ENCODE peak calls at places on chromosomes 2 and 18, in five cellular contexts. V, C, N, M and U are unnamed samples.

GRCh38 chr18:58529714-58530354 is 99.1 kb downstream of the ALPK2 start:
- DNase-seq in V (peak), C (peak), N (peak), M (no peak), U (peak)

GRCh38 chr2:19685713-19686112 is 216.1 kb downstream of the TTC32 start:
- DNase-seq in V (no peak), C (no peak), N (no peak), M (no peak), U (no peak)

GRCh38 chr2:172098287-172098649 is 4.4 kb downstream of the DLX2 start:
- DNase-seq in V (no peak), C (no peak), N (no peak), M (no peak), U (peak)

GRCh38 chr2:86788172-86788571 is 2.5 kb downstream of the CD8A start:
- DNase-seq in V (no peak), C (no peak), N (no peak), M (no peak), U (no peak)

GRCh38 chr2:181421131-181421458 is 36.1 kb upstream of the ITGA4 start:
- DNase-seq in V (no peak), C (no peak), N (no peak), M (no peak), U (no peak)

GRCh38 chr18:57555134-57555533 is 31.4 kb downstream of the FECH start:
- DNase-seq in V (no peak), C (no peak), N (no peak), M (no peak), U (no peak)

GRCh38 chr2:30230855-30231725 is at the start of gene LBH:
- DNase-seq in V (peak), C (peak), N (no peak), M (peak), U (peak)

GRCh38 chr2:26735883-26736588 is 28.0 kb upstream of the SLC35F6 start:
- DNase-seq in V (no peak), C (peak), N (peak), M (no peak), U (no peak)

GRCh38 chr18:420661-421060 is 79.8 kb downstream of the COLEC12 start:
- DNase-seq in V (no peak), C (no peak), N (no peak), M (no peak), U (no peak)

GRCh38 chr2:128630974-128631697 is 312.5 kb upstream of the HS6ST1 start:
- DNase-seq in V (no peak), C (no peak), N (no peak), M (no peak), U (no peak)

DNA sequence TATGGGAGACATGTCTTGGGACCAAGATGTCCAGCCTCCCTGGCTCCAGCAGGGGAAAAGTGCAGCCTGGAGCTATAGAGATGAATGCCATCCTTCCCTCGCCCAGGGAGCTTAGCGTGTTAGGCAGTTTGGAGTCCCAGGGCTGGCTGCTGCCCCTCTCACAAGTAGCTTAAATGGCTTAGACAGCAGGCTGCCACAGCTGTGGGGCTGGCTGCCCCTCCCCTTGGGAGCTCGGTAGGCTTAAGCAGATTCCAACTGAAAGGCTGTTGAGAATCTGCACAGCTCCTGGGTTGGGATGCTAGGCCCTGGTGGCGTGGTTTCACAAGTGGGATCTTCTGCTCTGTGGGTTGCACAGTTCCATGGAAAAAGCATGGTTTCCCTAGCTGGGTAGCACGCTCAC is 940.5 kb upstream of the DDX18 start:
- DNase-seq in V (no peak), C (no peak), N (no peak), M (no peak), U (no peak)
- TF ChIP-seq ESRRA in V (no peak), C (no peak), N (no peak), M (no peak), U (no peak)

GRCh38 chr2:55917713-55918390 is 5.7 kb downstream of the EFEMP1 start:
- DNase-seq in V (no peak), C (no peak), N (no peak), M (no peak), U (no peak)
- TF ChIP-seq ESRRA in V (no peak), C (no peak), N (no peak), M (no peak), U (no peak)

GRCh38 chr18:68555935-68556334 is 159.0 kb downstream of the TMX3 start:
- DNase-seq in V (no peak), C (no peak), N (no peak), M (no peak), U (no peak)

GRCh38 chr18:68560128-68560527 is 154.8 kb downstream of the TMX3 start:
- DNase-seq in V (no peak), C (no peak), N (no peak), M (no peak), U (no peak)

GRCh38 chr18:68557183-68557582 is 157.7 kb downstream of the TMX3 start:
- DNase-seq in V (no peak), C (no peak), N (no peak), M (no peak), U (no peak)
- TF ChIP-seq ESRRA in V (no peak), C (no peak), N (no peak), M (no peak), U (no peak)

DNA sequence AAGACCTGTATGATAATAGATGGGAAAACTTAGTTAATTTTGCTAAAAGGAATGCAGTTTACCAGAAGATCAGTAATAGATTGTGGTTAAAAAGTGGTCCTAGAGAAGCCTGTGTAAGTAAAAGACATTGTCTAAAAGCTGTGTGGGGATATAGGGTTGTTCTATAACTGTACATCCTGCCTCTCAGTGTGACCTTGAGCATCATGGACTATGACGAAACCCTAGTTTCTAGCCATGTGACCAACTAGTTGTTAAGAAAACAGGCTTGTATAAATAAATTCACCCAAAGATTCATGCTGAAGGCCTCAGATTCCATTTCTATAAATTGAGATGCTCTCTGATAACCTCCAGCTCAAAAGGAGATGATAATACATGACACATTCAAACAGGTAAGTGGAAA is 160.7 kb downstream of the IKZF2 start:
- DNase-seq in V (no peak), C (no peak), N (peak), M (no peak), U (no peak)
- TF ChIP-seq ESRRA in V (no peak), C (no peak), N (no peak), M (no peak), U (no peak)

GRCh38 chr2:210963386-210963785 is 407.0 kb downstream of the CPS1 start:
- DNase-seq in V (no peak), C (no peak), N (peak), M (no peak), U (no peak)
- TF ChIP-seq ESRRA in V (no peak), C (no peak), N (no peak), M (no peak), U (no peak)

GRCh38 chr2:109404681-109405080 is 209.1 kb downstream of the SEPTIN10 start:
- DNase-seq in V (no peak), C (no peak), N (no peak), M (no peak), U (no peak)

GRCh38 chr2:109407401-109408335 is 206.1 kb downstream of the SEPTIN10 start:
- DNase-seq in V (no peak), C (no peak), N (no peak), M (no peak), U (no peak)

GRCh38 chr2:109403841-109404201 is 209.9 kb downstream of the SEPTIN10 start:
- DNase-seq in V (no peak), C (no peak), N (no peak), M (no peak), U (no peak)

GRCh38 chr2:109406301-109406700 is 207.5 kb downstream of the SEPTIN10 start:
- DNase-seq in V (no peak), C (no peak), N (no peak), M (no peak), U (no peak)

GRCh38 chr2:109405833-109406232 is 207.9 kb downstream of the SEPTIN10 start:
- DNase-seq in V (no peak), C (no peak), N (no peak), M (no peak), U (no peak)
- TF ChIP-seq ESRRA in V (no peak), C (no peak), N (no peak), M (no peak), U (no peak)

GRCh38 chr18:31195063-31195462 is 32.4 kb upstream of the DSC1 start:
- DNase-seq in V (no peak), C (no peak), N (no peak), M (no peak), U (no peak)

GRCh38 chr18:31203794-31204148 is 41.1 kb upstream of the DSC1 start:
- DNase-seq in V (no peak), C (no peak), N (no peak), M (no peak), U (no peak)

GRCh38 chr18:31203086-31203793 is 40.6 kb upstream of the DSC1 start:
- DNase-seq in V (no peak), C (no peak), N (peak), M (no peak), U (no peak)

GRCh38 chr18:31197676-31198075 is 35.0 kb upstream of the DSC1 start:
- DNase-seq in V (no peak), C (no peak), N (no peak), M (no peak), U (no peak)

DNA sequence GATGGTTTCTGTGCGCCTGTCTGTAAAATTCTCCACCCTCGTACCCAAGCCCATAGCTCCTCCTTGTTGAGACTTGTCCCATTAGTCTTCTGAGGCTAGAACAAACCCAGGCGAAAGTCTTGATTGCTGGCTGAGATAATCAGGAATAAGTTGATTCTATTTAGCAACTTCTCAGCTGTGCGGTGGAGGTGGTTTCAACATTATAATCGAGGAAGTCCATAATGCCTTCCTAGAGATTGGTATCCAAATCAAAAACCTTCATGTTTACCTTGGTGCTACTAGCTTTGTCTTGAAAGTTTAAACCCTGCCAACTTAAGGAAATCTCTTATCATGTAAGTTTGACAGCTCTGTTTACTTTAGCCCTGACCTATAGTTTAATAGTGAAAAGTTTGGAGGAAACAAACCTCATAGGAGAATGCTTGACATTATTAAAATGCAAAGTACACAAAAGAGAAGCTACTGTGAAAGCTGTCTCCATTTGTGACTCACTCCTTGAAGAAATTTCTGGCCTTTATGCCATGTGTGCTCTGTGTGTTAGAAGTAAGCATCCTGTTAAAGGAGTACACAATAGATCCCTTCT is 36.6 kb upstream of the DSC1 start:
- DNase-seq in V (no peak), C (peak), N (no peak), M (no peak), U (no peak)
- TF ChIP-seq ESRRA in V (no peak), C (no peak), N (no peak), M (no peak), U (no peak)